ENCODE peak calls at places on chromosome 4, in six cellular contexts. One of them, this sample, is unnamed.

GRCh38 chr4:149264093-149264733 is 551.4 kb downstream of the IQCM start:
- DNase-seq in sigmoid colon: no peak
- DNase-seq in naive thymus-derived CD4-positive, alpha-beta T cell: no peak
- DNase-seq in uterus: no peak
- DNase-seq in dorsolateral prefrontal cortex: no peak
- DNase-seq in thyroid gland: peak
- DNase-seq in this sample: no peak

GRCh38 chr4:54066718-54067129 is 2.3 kb upstream of the CHIC2 start:
- DNase-seq in sigmoid colon: no peak
- DNase-seq in naive thymus-derived CD4-positive, alpha-beta T cell: no peak
- DNase-seq in uterus: no peak
- DNase-seq in dorsolateral prefrontal cortex: no peak
- DNase-seq in thyroid gland: no peak
- DNase-seq in this sample: peak

GRCh38 chr4:2043396-2044118 is 15.6 kb upstream of the NAT8L start:
- DNase-seq in sigmoid colon: no peak
- DNase-seq in naive thymus-derived CD4-positive, alpha-beta T cell: no peak
- DNase-seq in uterus: no peak
- DNase-seq in dorsolateral prefrontal cortex: no peak
- DNase-seq in thyroid gland: no peak
- DNase-seq in this sample: peak

GRCh38 chr4:93469560-93469959 is 359.0 kb upstream of the ATOH1 start:
- DNase-seq in sigmoid colon: no peak
- DNase-seq in naive thymus-derived CD4-positive, alpha-beta T cell: no peak
- DNase-seq in uterus: no peak
- DNase-seq in dorsolateral prefrontal cortex: no peak
- DNase-seq in thyroid gland: no peak
- DNase-seq in this sample: no peak

GRCh38 chr4:137703225-137703624 is 170.9 kb upstream of the PCDH18 start:
- DNase-seq in sigmoid colon: no peak
- DNase-seq in naive thymus-derived CD4-positive, alpha-beta T cell: no peak
- DNase-seq in uterus: no peak
- DNase-seq in dorsolateral prefrontal cortex: no peak
- DNase-seq in thyroid gland: no peak
- DNase-seq in this sample: no peak

GRCh38 chr4:165289429-165289785 is 38.1 kb upstream of the MSMO1 start:
- DNase-seq in sigmoid colon: no peak
- DNase-seq in naive thymus-derived CD4-positive, alpha-beta T cell: no peak
- DNase-seq in uterus: no peak
- DNase-seq in dorsolateral prefrontal cortex: no peak
- DNase-seq in thyroid gland: no peak
- DNase-seq in this sample: no peak

GRCh38 chr4:26784207-26784606 is 76.4 kb upstream of the STIM2 start:
- DNase-seq in sigmoid colon: no peak
- DNase-seq in naive thymus-derived CD4-positive, alpha-beta T cell: no peak
- DNase-seq in uterus: no peak
- DNase-seq in dorsolateral prefrontal cortex: no peak
- DNase-seq in thyroid gland: no peak
- DNase-seq in this sample: no peak

GRCh38 chr4:53131562-53131925 is 234.3 kb downstream of the SCFD2 start:
- DNase-seq in sigmoid colon: no peak
- DNase-seq in naive thymus-derived CD4-positive, alpha-beta T cell: no peak
- DNase-seq in uterus: no peak
- DNase-seq in dorsolateral prefrontal cortex: no peak
- DNase-seq in thyroid gland: no peak
- DNase-seq in this sample: no peak

GRCh38 chr4:155548173-155548572 is 118.5 kb upstream of the GUCY1A1 start:
- DNase-seq in sigmoid colon: no peak
- DNase-seq in naive thymus-derived CD4-positive, alpha-beta T cell: no peak
- DNase-seq in uterus: no peak
- DNase-seq in dorsolateral prefrontal cortex: no peak
- DNase-seq in thyroid gland: no peak
- DNase-seq in this sample: no peak

GRCh38 chr4:89752932-89753598 is 83.9 kb downstream of the SNCA start:
- DNase-seq in sigmoid colon: peak
- DNase-seq in naive thymus-derived CD4-positive, alpha-beta T cell: no peak
- DNase-seq in uterus: peak
- DNase-seq in dorsolateral prefrontal cortex: no peak
- DNase-seq in thyroid gland: peak
- DNase-seq in this sample: no peak

GRCh38 chr4:101290651-101291050 is 56.7 kb downstream of the PPP3CA start:
- DNase-seq in sigmoid colon: no peak
- DNase-seq in naive thymus-derived CD4-positive, alpha-beta T cell: no peak
- DNase-seq in uterus: no peak
- DNase-seq in dorsolateral prefrontal cortex: no peak
- DNase-seq in thyroid gland: peak
- DNase-seq in this sample: no peak

GRCh38 chr4:13240066-13240465 is 244.1 kb downstream of the RAB28 start:
- DNase-seq in sigmoid colon: no peak
- DNase-seq in naive thymus-derived CD4-positive, alpha-beta T cell: no peak
- DNase-seq in uterus: no peak
- DNase-seq in dorsolateral prefrontal cortex: no peak
- DNase-seq in thyroid gland: no peak
- DNase-seq in this sample: no peak

GRCh38 chr4:45795165-45795564 is 328.7 kb downstream of the GABRG1 start:
- DNase-seq in sigmoid colon: no peak
- DNase-seq in naive thymus-derived CD4-positive, alpha-beta T cell: no peak
- DNase-seq in uterus: no peak
- DNase-seq in dorsolateral prefrontal cortex: no peak
- DNase-seq in thyroid gland: peak
- DNase-seq in this sample: peak

GRCh38 chr4:99134586-99134985 is 9.5 kb downstream of the ADH4 start:
- DNase-seq in sigmoid colon: no peak
- DNase-seq in naive thymus-derived CD4-positive, alpha-beta T cell: no peak
- DNase-seq in uterus: no peak
- DNase-seq in dorsolateral prefrontal cortex: no peak
- DNase-seq in thyroid gland: no peak
- DNase-seq in this sample: no peak

GRCh38 chr4:148998719-148999118 is 556.5 kb upstream of the NR3C2 start:
- DNase-seq in sigmoid colon: no peak
- DNase-seq in naive thymus-derived CD4-positive, alpha-beta T cell: no peak
- DNase-seq in uterus: no peak
- DNase-seq in dorsolateral prefrontal cortex: no peak
- DNase-seq in thyroid gland: no peak
- DNase-seq in this sample: no peak

GRCh38 chr4:44186096-44186849 is 262.3 kb downstream of the KCTD8 start:
- DNase-seq in sigmoid colon: no peak
- DNase-seq in naive thymus-derived CD4-positive, alpha-beta T cell: no peak
- DNase-seq in uterus: no peak
- DNase-seq in dorsolateral prefrontal cortex: no peak
- DNase-seq in thyroid gland: no peak
- DNase-seq in this sample: no peak

GRCh38 chr4:89283226-89283974 is 24.2 kb downstream of the GPRIN3 start:
- DNase-seq in sigmoid colon: no peak
- DNase-seq in naive thymus-derived CD4-positive, alpha-beta T cell: peak
- DNase-seq in uterus: no peak
- DNase-seq in dorsolateral prefrontal cortex: no peak
- DNase-seq in thyroid gland: no peak
- DNase-seq in this sample: no peak

GRCh38 chr4:110207233-110207632 is 8.8 kb upstream of the ELOVL6 start:
- DNase-seq in sigmoid colon: no peak
- DNase-seq in naive thymus-derived CD4-positive, alpha-beta T cell: no peak
- DNase-seq in uterus: no peak
- DNase-seq in dorsolateral prefrontal cortex: no peak
- DNase-seq in thyroid gland: no peak
- DNase-seq in this sample: no peak

GRCh38 chr4:109559983-109560686 is at the start of gene MCUB:
- DNase-seq in sigmoid colon: peak
- DNase-seq in naive thymus-derived CD4-positive, alpha-beta T cell: peak
- DNase-seq in uterus: peak
- DNase-seq in dorsolateral prefrontal cortex: peak
- DNase-seq in thyroid gland: peak
- DNase-seq in this sample: peak

GRCh38 chr4:53899544-53900274 is 164.7 kb downstream of the CHIC2 start:
- DNase-seq in sigmoid colon: no peak
- DNase-seq in naive thymus-derived CD4-positive, alpha-beta T cell: no peak
- DNase-seq in uterus: peak
- DNase-seq in dorsolateral prefrontal cortex: no peak
- DNase-seq in thyroid gland: no peak
- DNase-seq in this sample: peak

GRCh38 chr4:11589676-11590075 is 161.0 kb upstream of the HS3ST1 start:
- DNase-seq in sigmoid colon: no peak
- DNase-seq in naive thymus-derived CD4-positive, alpha-beta T cell: no peak
- DNase-seq in uterus: no peak
- DNase-seq in dorsolateral prefrontal cortex: no peak
- DNase-seq in thyroid gland: no peak
- DNase-seq in this sample: no peak

GRCh38 chr4:21769404-21770147 is 179.0 kb downstream of the KCNIP4 start:
- DNase-seq in sigmoid colon: no peak
- DNase-seq in naive thymus-derived CD4-positive, alpha-beta T cell: no peak
- DNase-seq in uterus: no peak
- DNase-seq in dorsolateral prefrontal cortex: no peak
- DNase-seq in thyroid gland: no peak
- DNase-seq in this sample: no peak

GRCh38 chr4:1880332-1880731 is 9.1 kb downstream of the NSD2 start:
- DNase-seq in sigmoid colon: no peak
- DNase-seq in naive thymus-derived CD4-positive, alpha-beta T cell: no peak
- DNase-seq in uterus: no peak
- DNase-seq in dorsolateral prefrontal cortex: no peak
- DNase-seq in thyroid gland: no peak
- DNase-seq in this sample: no peak

GRCh38 chr4:86155766-86156165 is 204.1 kb downstream of the MAPK10 start:
- DNase-seq in sigmoid colon: no peak
- DNase-seq in naive thymus-derived CD4-positive, alpha-beta T cell: no peak
- DNase-seq in uterus: no peak
- DNase-seq in dorsolateral prefrontal cortex: no peak
- DNase-seq in thyroid gland: no peak
- DNase-seq in this sample: no peak

GRCh38 chr4:164357957-164358356 is 396.0 kb upstream of the SMIM31 start:
- DNase-seq in sigmoid colon: no peak
- DNase-seq in naive thymus-derived CD4-positive, alpha-beta T cell: no peak
- DNase-seq in uterus: no peak
- DNase-seq in dorsolateral prefrontal cortex: no peak
- DNase-seq in thyroid gland: no peak
- DNase-seq in this sample: no peak

DNA sequence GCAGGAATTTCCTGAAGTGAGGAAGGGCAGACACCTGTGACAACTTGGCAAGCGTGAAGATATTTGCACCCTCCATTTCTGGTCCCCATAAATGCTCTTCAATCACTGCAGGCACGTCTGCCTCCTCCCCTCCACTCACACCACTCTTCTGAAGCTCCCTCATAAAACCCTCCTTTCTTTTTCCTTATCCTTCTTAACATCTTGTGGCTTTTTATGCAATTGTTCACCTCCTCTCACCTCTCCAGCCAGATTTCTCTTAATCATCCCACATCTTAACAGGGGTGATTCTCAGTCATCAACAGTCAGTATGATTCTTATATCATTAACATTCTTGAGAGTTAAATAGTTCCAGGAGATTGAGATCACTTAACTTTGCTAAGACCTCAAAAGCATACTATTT is 277.4 kb downstream of the SPRY1 start:
- DNase-seq in sigmoid colon: no peak
- DNase-seq in naive thymus-derived CD4-positive, alpha-beta T cell: no peak
- DNase-seq in uterus: no peak
- DNase-seq in dorsolateral prefrontal cortex: no peak
- DNase-seq in thyroid gland: no peak
- DNase-seq in this sample: no peak
- H3K27ac ChIP-seq in sigmoid colon: no peak
- H3K27ac ChIP-seq in naive thymus-derived CD4-positive, alpha-beta T cell: no peak
- H3K27ac ChIP-seq in uterus: no peak
- H3K27ac ChIP-seq in dorsolateral prefrontal cortex: no peak
- H3K27ac ChIP-seq in thyroid gland: no peak
- H3K27ac ChIP-seq in this sample: no peak

DNA sequence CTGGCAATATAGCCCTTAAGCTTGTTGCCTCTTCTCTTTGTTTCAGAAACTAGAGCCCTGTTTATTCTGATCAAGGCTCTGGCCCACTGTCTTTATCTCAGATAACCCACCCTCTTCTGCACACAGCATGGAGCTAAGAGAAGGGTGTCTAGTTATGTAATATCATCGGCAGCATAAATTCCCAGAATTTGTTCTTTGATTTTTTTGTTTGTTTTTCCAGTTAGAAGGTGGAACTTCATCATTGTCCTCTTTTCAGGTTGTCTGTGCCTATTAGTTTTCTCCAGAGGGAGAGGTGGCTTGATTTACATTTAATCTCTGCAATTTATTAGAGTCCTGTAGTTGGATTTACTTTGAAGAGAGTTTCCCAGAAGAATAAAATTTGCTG is 15.3 kb upstream of the F11 start:
- DNase-seq in sigmoid colon: no peak
- DNase-seq in naive thymus-derived CD4-positive, alpha-beta T cell: no peak
- DNase-seq in uterus: no peak
- DNase-seq in dorsolateral prefrontal cortex: no peak
- DNase-seq in thyroid gland: no peak
- DNase-seq in this sample: no peak
- H3K4me3 ChIP-seq in sigmoid colon: no peak
- H3K4me3 ChIP-seq in naive thymus-derived CD4-positive, alpha-beta T cell: no peak
- H3K4me3 ChIP-seq in uterus: no peak
- H3K4me3 ChIP-seq in dorsolateral prefrontal cortex: no peak
- H3K4me3 ChIP-seq in thyroid gland: no peak
- H3K4me3 ChIP-seq in this sample: no peak

DNA sequence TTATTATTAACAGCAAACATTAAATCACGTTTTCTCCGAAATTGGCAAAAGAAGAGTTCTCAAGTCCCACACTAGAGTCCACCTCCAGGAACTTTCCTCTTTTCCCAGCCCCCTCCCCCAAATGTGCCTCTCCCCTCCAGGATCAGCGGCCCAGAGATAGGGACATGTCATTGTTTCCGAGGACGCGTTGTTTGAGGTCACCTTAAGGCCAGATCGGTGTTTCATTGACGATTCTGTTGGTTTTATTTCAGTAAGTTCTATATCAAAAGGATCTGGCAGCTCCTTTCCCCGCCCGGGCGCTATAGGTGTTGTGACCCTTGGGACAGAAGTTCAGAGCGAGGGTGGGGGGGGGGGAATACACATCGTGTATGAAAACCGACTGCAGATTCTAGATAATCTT is 938 bp upstream of the MSX1 start:
- DNase-seq in sigmoid colon: no peak
- DNase-seq in naive thymus-derived CD4-positive, alpha-beta T cell: no peak
- DNase-seq in uterus: no peak
- DNase-seq in dorsolateral prefrontal cortex: no peak
- DNase-seq in thyroid gland: no peak
- DNase-seq in this sample: peak
- H3K27ac ChIP-seq in sigmoid colon: no peak
- H3K27ac ChIP-seq in naive thymus-derived CD4-positive, alpha-beta T cell: no peak
- H3K27ac ChIP-seq in uterus: peak
- H3K27ac ChIP-seq in dorsolateral prefrontal cortex: no peak
- H3K27ac ChIP-seq in thyroid gland: no peak
- H3K27ac ChIP-seq in this sample: no peak

DNA sequence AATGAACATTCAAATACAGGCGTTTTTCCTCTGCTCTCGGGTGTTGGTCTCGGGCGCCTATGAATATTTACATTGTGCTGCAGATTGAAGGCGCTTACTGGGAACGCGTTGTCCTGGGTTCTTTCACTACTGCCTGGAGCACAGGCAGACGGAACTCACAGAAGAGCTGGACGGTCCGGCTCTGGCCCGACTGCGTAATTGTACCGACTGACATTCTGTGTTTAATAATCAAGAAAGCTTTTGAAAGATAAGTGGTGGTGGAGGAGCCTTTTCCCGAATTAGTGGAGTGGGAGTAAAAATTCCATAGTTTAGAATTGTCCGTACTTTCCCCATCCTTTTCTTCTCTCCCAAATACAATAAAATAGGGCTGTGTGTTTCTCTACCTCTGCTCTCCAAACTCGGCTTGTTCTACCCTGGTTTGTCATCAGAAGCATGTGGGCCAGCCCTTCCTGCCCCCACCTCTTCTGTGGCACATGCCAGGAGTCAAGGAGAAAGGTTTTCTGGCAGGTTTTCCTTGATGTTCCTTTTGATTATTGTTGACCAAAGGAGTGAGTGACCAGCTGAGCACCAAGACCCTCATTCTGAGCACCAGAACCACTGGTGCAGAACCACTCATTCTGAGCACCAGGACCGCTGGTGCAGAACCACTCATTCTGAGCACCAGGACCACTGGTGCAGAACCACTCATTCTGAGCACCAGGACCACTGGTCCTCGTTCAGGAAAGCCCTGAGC is 2.3 kb downstream of the FHDC1 start:
- DNase-seq in sigmoid colon: no peak
- DNase-seq in naive thymus-derived CD4-positive, alpha-beta T cell: no peak
- DNase-seq in uterus: no peak
- DNase-seq in dorsolateral prefrontal cortex: no peak
- DNase-seq in thyroid gland: peak
- DNase-seq in this sample: peak
- H3K4me3 ChIP-seq in sigmoid colon: peak
- H3K4me3 ChIP-seq in naive thymus-derived CD4-positive, alpha-beta T cell: peak
- H3K4me3 ChIP-seq in uterus: peak
- H3K4me3 ChIP-seq in dorsolateral prefrontal cortex: peak
- H3K4me3 ChIP-seq in thyroid gland: peak
- H3K4me3 ChIP-seq in this sample: peak

This sample was measured in right cardiac atrium.